ENCODE peak calls at places on chromosome 4, in four cellular contexts. X is right lobe of liver, P is body of pancreas, S is upper lobe of left lung. F is an unnamed sample. For H3K4me1, the result is how much of the 10 kb centered on the place peaks cover.

GRCh38 chr4:163166041-163166579 is 580 bp downstream of the NAF1 start:
- DNase-seq in X (peak), S (peak), P (peak), F (peak)

GRCh38 chr4:147740176-147740575 is 8.3 kb downstream of the ARHGAP10 start:
- DNase-seq in P (no peak), X (no peak), S (no peak), F (no peak)

GRCh38 chr4:177339794-177340374 is 30.2 kb downstream of the NEIL3 start:
- DNase-seq in P (no peak), X (no peak), S (no peak), F (no peak)

GRCh38 chr4:89001647-89002518 is 55.1 kb downstream of the FAM13A start:
- DNase-seq in S (no peak), X (no peak), P (peak), F (no peak)

GRCh38 chr4:82223715-82224114 is 150.1 kb downstream of the HNRNPD start:
- DNase-seq in S (peak), X (no peak), P (no peak), F (no peak)

GRCh38 chr4:83358410-83358809 is 23.8 kb upstream of the HPSE start:
- DNase-seq in P (no peak), S (no peak), X (no peak), F (no peak)

GRCh38 chr4:74503580-74503979 is 58.6 kb downstream of the AREG start:
- DNase-seq in P (no peak), S (no peak), X (no peak), F (no peak)

GRCh38 chr4:87399148-87399547 is 8.2 kb upstream of the HSD17B11 start:
- DNase-seq in X (no peak), P (peak), S (no peak), F (peak)

GRCh38 chr4:75289843-75290616 is 224.2 kb downstream of the RCHY1 start:
- DNase-seq in S (no peak), P (peak), X (no peak), F (no peak)

GRCh38 chr4:1902243-1902642 is 31.1 kb downstream of the NSD2 start:
- DNase-seq in X (no peak), S (no peak), P (no peak), F (no peak)

GRCh38 chr4:84309191-84309590 is 189.9 kb downstream of the NKX6-1 start:
- DNase-seq in S (no peak), X (no peak), P (no peak), F (no peak)

GRCh38 chr4:129545599-129546278 is 449.8 kb downstream of the C4orf33 start:
- DNase-seq in P (peak), X (peak), S (peak), F (peak)

GRCh38 chr4:150348079-150348478 is 233.9 kb upstream of the MAB21L2 start:
- DNase-seq in P (no peak), X (no peak), S (no peak), F (no peak)

GRCh38 chr4:88792821-88793220 is 95.2 kb upstream of the NAP1L5 start:
- DNase-seq in P (no peak), S (no peak), X (no peak), F (no peak)

GRCh38 chr4:133145758-133146157 is 3.3 kb upstream of the PCDH10 start:
- DNase-seq in X (no peak), S (no peak), P (no peak), F (no peak)

GRCh38 chr4:156771171-156771837 is 200.3 kb downstream of the PDGFC start:
- DNase-seq in P (peak), X (no peak), S (peak), F (peak)

GRCh38 chr4:79882806-79883205 is 190.2 kb downstream of the ANTXR2 start:
- DNase-seq in S (no peak), X (no peak), P (no peak), F (no peak)

GRCh38 chr4:37802068-37802666 is 24.3 kb upstream of the PGM2 start:
- DNase-seq in S (peak), X (peak), P (peak), F (peak)

GRCh38 chr4:168514249-168514852 is 17.5 kb downstream of the PALLD start:
- DNase-seq in P (no peak), S (no peak), X (no peak), F (no peak)

GRCh38 chr4:10098770-10099139 is 17.8 kb downstream of the WDR1 start:
- DNase-seq in X (no peak), S (no peak), P (no peak), F (peak)

GRCh38 chr4:89056953-89057398 is at the start of gene FAM13A:
- DNase-seq in X (peak), S (peak), P (peak), F (peak)

GRCh38 chr4:37441231-37442061 is 196.9 kb downstream of the NWD2 start:
- DNase-seq in P (no peak), X (no peak), S (no peak), F (no peak)

GRCh38 chr4:119729815-119730643 is 101.4 kb upstream of the PDE5A start:
- DNase-seq in X (peak), P (peak), S (no peak), F (peak)

GRCh38 chr4:95371457-95372179 is 177.2 kb downstream of the UNC5C start:
- DNase-seq in S (no peak), P (no peak), X (no peak), F (no peak)

GRCh38 chr4:56048621-56049427 is 100.1 kb downstream of the CEP135 start:
- DNase-seq in S (peak), X (peak), P (peak), F (peak)

GRCh38 chr4:138749303-138749702 is 266.3 kb upstream of the NOCT start:
- DNase-seq in P (no peak), S (peak), X (no peak), F (no peak)

GRCh38 chr4:123325241-123325681 is 71.3 kb upstream of the SPRY1 start:
- DNase-seq in X (no peak), P (no peak), S (peak), F (no peak)

GRCh38 chr4:15488658-15489470 is 19.2 kb downstream of the CC2D2A start:
- DNase-seq in X (no peak), S (no peak), P (no peak), F (no peak)

GRCh38 chr4:1406416-1406945 is at the start of gene NKX1-1:
- DNase-seq in X (no peak), S (no peak), P (no peak), F (no peak)

GRCh38 chr4:825969-826330 is at the start of gene CPLX1:
- DNase-seq in X (peak), P (peak), S (no peak), F (no peak)

GRCh38 chr4:146087856-146088255 is 87.7 kb upstream of the LSM6 start:
- DNase-seq in S (no peak), X (no peak), P (no peak), F (no peak)

GRCh38 chr4:54842226-54843055 is 184.7 kb downstream of the KIT start:
- DNase-seq in P (no peak), S (no peak), X (no peak), F (no peak)

GRCh38 chr4:1368421-1369090 is 21.5 kb downstream of the UVSSA start:
- DNase-seq in X (peak), S (no peak), P (peak), F (peak)

GRCh38 chr4:3713346-3713745 is 52.8 kb upstream of the ADRA2C start:
- DNase-seq in P (no peak), X (peak), S (no peak), F (no peak)
- TF ChIP-seq CTCF in P (no peak), X (no peak), S (no peak), F (no peak)

GRCh38 chr4:40058121-40058520 is 1.5 kb downstream of the N4BP2 start:
- DNase-seq in X (no peak), S (no peak), P (no peak), F (no peak)

GRCh38 chr4:40057540-40058091 is 966 bp downstream of the N4BP2 start:
- DNase-seq in P (peak), S (peak), X (peak), F (peak)

GRCh38 chr4:40055379-40055872 is 1.2 kb upstream of the N4BP2 start:
- DNase-seq in P (no peak), X (no peak), S (no peak), F (no peak)

GRCh38 chr4:40056722-40057539 is at the start of gene N4BP2:
- DNase-seq in X (peak), P (peak), S (peak), F (peak)

DNA sequence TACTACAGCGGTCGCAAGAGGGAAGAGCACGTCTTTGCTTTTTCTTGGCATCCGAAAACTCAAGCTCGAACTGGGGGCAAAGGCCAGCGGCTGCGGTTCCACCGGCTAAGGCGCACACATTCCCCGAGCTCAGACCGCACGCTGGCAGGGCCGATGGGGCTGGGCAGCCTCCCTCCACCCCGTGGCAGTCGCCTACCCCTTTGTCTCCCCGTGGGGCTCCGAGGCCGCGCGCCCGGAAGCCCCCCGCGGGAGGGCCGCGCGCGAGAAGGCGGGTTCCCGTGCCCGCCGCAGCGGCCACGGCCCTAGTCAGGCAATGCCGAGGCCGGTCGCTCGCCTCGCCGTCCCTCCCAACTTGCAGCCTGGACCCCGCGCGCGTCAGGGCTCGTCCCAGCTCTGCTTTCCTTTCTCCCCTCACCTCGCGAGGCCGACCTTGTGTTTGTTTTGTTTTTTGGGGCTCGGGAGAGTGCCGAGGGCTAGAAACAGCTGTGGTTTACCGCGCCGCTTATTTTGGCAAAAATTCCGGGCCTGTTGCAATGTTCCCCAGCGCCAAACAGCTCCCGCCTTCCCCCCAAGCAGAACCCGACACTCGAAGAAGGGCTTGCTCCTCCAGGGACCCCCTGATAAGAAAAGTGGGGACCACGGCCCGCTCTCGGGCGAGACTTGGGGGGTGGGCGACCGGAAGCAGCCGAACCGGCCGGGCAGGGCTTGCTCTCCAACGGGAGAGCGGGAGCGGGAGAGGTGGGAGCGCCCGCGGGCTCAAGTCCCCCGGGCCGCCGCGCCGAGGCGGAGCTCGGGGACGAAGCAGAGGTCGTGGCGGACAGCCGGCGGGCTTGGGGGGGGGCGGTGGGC is 553 bp upstream of the N4BP2 start:
- DNase-seq in P (peak), X (peak), S (peak), F (peak)
- TF ChIP-seq POLR2A in P (peak), X (peak), S (no peak), F (peak)

GRCh38 chr4:6916587-6917444 is 7.2 kb downstream of the TBC1D14 start:
- DNase-seq in X (peak), S (peak), P (no peak), F (peak)

GRCh38 chr4:6914448-6914847 is 4.8 kb downstream of the TBC1D14 start:
- DNase-seq in S (no peak), P (no peak), X (no peak), F (no peak)

GRCh38 chr4:6917445-6918241 is 8.0 kb downstream of the TBC1D14 start:
- DNase-seq in S (peak), P (peak), X (peak), F (peak)

GRCh38 chr4:6915041-6916005 is 5.7 kb downstream of the TBC1D14 start:
- DNase-seq in X (no peak), P (no peak), S (no peak), F (no peak)

GRCh38 chr4:6916069-6916586 is 6.5 kb downstream of the TBC1D14 start:
- DNase-seq in X (no peak), P (no peak), S (no peak), F (no peak)
- H3K4me1 ChIP-seq in X (under half), P (under half), S (half or more), F (half or more)

GRCh38 chr4:22552802-22553201 is 36.9 kb upstream of the ADGRA3 start:
- DNase-seq in S (no peak), X (no peak), P (no peak), F (no peak)
- TF ChIP-seq CTCF in S (no peak), X (no peak), P (no peak), F (no peak)